ENCODE peak calls at places on chromosomes 4 and X, in four cellular contexts. One of them, this sample, is unnamed.

GRCh38 chr4:182212211-182212761 is 30.9 kb upstream of the TENM3 start:
- DNase-seq in T-helper 1 cell: no peak
- DNase-seq in naive thymus-derived CD8-positive, alpha-beta T cell: no peak
- DNase-seq in adipocyte: peak; percentile 78
- DNase-seq in this sample: no peak

GRCh38 chr4:15040916-15041463 is 38.7 kb downstream of the CPEB2 start:
- DNase-seq in T-helper 1 cell: no peak
- DNase-seq in naive thymus-derived CD8-positive, alpha-beta T cell: no peak
- DNase-seq in adipocyte: peak; percentile 41
- DNase-seq in this sample: no peak

GRCh38 chr4:165381821-165382373 is 3.1 kb downstream of the CPE start:
- DNase-seq in T-helper 1 cell: no peak
- DNase-seq in naive thymus-derived CD8-positive, alpha-beta T cell: no peak
- DNase-seq in adipocyte: no peak
- DNase-seq in this sample: no peak

GRCh38 chrX:20378291-20378920 is 111.7 kb upstream of the RPS6KA3 start:
- DNase-seq in T-helper 1 cell: no peak
- DNase-seq in naive thymus-derived CD8-positive, alpha-beta T cell: no peak
- DNase-seq in adipocyte: no peak
- DNase-seq in this sample: no peak

GRCh38 chrX:41145920-41146608 is 60.8 kb downstream of the USP9X start:
- DNase-seq in T-helper 1 cell: no peak
- DNase-seq in naive thymus-derived CD8-positive, alpha-beta T cell: no peak
- DNase-seq in adipocyte: peak; percentile 88
- DNase-seq in this sample: no peak

GRCh38 chrX:41116948-41117347 is 31.7 kb downstream of the USP9X start:
- DNase-seq in T-helper 1 cell: no peak
- DNase-seq in naive thymus-derived CD8-positive, alpha-beta T cell: peak; percentile 43
- DNase-seq in adipocyte: no peak
- DNase-seq in this sample: no peak

GRCh38 chr4:1360423-1361283 is 13.6 kb downstream of the UVSSA start:
- DNase-seq in T-helper 1 cell: no peak
- DNase-seq in naive thymus-derived CD8-positive, alpha-beta T cell: no peak
- DNase-seq in adipocyte: peak; percentile 51
- DNase-seq in this sample: no peak

GRCh38 chr4:67934628-67935027 is 28.7 kb downstream of the TMPRSS11A start:
- DNase-seq in T-helper 1 cell: no peak
- DNase-seq in naive thymus-derived CD8-positive, alpha-beta T cell: no peak
- DNase-seq in adipocyte: no peak
- DNase-seq in this sample: no peak

GRCh38 chrX:32443841-32444240 is 767.5 kb downstream of the DMD start:
- DNase-seq in T-helper 1 cell: no peak
- DNase-seq in naive thymus-derived CD8-positive, alpha-beta T cell: no peak
- DNase-seq in adipocyte: no peak
- DNase-seq in this sample: no peak

GRCh38 chrX:86917959-86918358 is 599.6 kb upstream of the KLHL4 start:
- DNase-seq in T-helper 1 cell: no peak
- DNase-seq in naive thymus-derived CD8-positive, alpha-beta T cell: no peak
- DNase-seq in adipocyte: no peak
- DNase-seq in this sample: no peak

GRCh38 chr4:53100801-53101581 is 238.9 kb downstream of the RASL11B start:
- DNase-seq in T-helper 1 cell: no peak
- DNase-seq in naive thymus-derived CD8-positive, alpha-beta T cell: no peak
- DNase-seq in adipocyte: peak; percentile 62
- DNase-seq in this sample: no peak

GRCh38 chrX:39063037-39063436 is 261.8 kb downstream of the MID1IP1 start:
- DNase-seq in T-helper 1 cell: no peak
- DNase-seq in naive thymus-derived CD8-positive, alpha-beta T cell: no peak
- DNase-seq in adipocyte: no peak
- DNase-seq in this sample: no peak

GRCh38 chr4:10496200-10496599 is 39.0 kb upstream of the ZNF518B start:
- DNase-seq in T-helper 1 cell: no peak
- DNase-seq in naive thymus-derived CD8-positive, alpha-beta T cell: no peak
- DNase-seq in adipocyte: no peak
- DNase-seq in this sample: no peak

GRCh38 chrX:42695800-42696358 is 82.1 kb downstream of the PPP1R2C start:
- DNase-seq in T-helper 1 cell: no peak
- DNase-seq in naive thymus-derived CD8-positive, alpha-beta T cell: no peak
- DNase-seq in adipocyte: no peak
- DNase-seq in this sample: no peak

GRCh38 chr4:156942991-156943390 is 28.6 kb downstream of the PDGFC start:
- DNase-seq in T-helper 1 cell: no peak
- DNase-seq in naive thymus-derived CD8-positive, alpha-beta T cell: no peak
- DNase-seq in adipocyte: no peak
- DNase-seq in this sample: no peak

GRCh38 chr4:101604976-101605375 is 185.6 kb upstream of the BANK1 start:
- DNase-seq in T-helper 1 cell: no peak
- DNase-seq in naive thymus-derived CD8-positive, alpha-beta T cell: no peak
- DNase-seq in adipocyte: peak; percentile 34
- DNase-seq in this sample: no peak

GRCh38 chr4:184826315-184827266 is 823 bp upstream of the ACSL1 start:
- DNase-seq in T-helper 1 cell: peak; percentile 38
- DNase-seq in naive thymus-derived CD8-positive, alpha-beta T cell: peak; percentile 60
- DNase-seq in adipocyte: no peak
- DNase-seq in this sample: no peak

GRCh38 chrX:23557070-23557469 is 110.2 kb upstream of the PRDX4 start:
- DNase-seq in T-helper 1 cell: no peak
- DNase-seq in naive thymus-derived CD8-positive, alpha-beta T cell: no peak
- DNase-seq in adipocyte: no peak
- DNase-seq in this sample: no peak